ENCODE peak calls at places on chromosomes 13 and 19, in five cellular contexts. One of them, this sample, is unnamed.

GRCh38 chr19:1590641-1591397 is 1.8 kb downstream of the MBD3 start:
- DNase-seq in mammary epithelial cell: no peak
- DNase-seq in HCT116: no peak
- DNase-seq in neural progenitor cell: peak
- DNase-seq in K562: peak
- DNase-seq in this sample: peak

GRCh38 chr19:52527954-52528326 is 472 bp downstream of the ZNF808 start:
- DNase-seq in mammary epithelial cell: no peak
- DNase-seq in HCT116: no peak
- DNase-seq in neural progenitor cell: peak
- DNase-seq in K562: peak
- DNase-seq in this sample: no peak

GRCh38 chr19:17943284-17944221 is 10.7 kb downstream of the CCDC124 start:
- DNase-seq in mammary epithelial cell: no peak
- DNase-seq in HCT116: no peak
- DNase-seq in neural progenitor cell: no peak
- DNase-seq in K562: no peak
- DNase-seq in this sample: no peak

GRCh38 chr13:114164027-114164426 is 15.0 kb upstream of the CFAP97D2 start:
- DNase-seq in mammary epithelial cell: no peak
- DNase-seq in HCT116: no peak
- DNase-seq in neural progenitor cell: no peak
- DNase-seq in K562: no peak
- DNase-seq in this sample: no peak

GRCh38 chr13:46295531-46296464 is 84.1 kb downstream of the LRRC63 start:
- DNase-seq in mammary epithelial cell: peak
- DNase-seq in HCT116: no peak
- DNase-seq in neural progenitor cell: no peak
- DNase-seq in K562: peak
- DNase-seq in this sample: peak

GRCh38 chr13:33763021-33763420 is 54.9 kb upstream of the RFC3 start:
- DNase-seq in mammary epithelial cell: no peak
- DNase-seq in HCT116: no peak
- DNase-seq in neural progenitor cell: no peak
- DNase-seq in K562: no peak
- DNase-seq in this sample: no peak

GRCh38 chr19:16033136-16033530 is 43.2 kb upstream of the TPM4 start:
- DNase-seq in mammary epithelial cell: no peak
- DNase-seq in HCT116: no peak
- DNase-seq in neural progenitor cell: no peak
- DNase-seq in K562: no peak
- DNase-seq in this sample: no peak

GRCh38 chr13:33219926-33220325 is 65.6 kb downstream of the STARD13 start:
- DNase-seq in mammary epithelial cell: no peak
- DNase-seq in HCT116: no peak
- DNase-seq in neural progenitor cell: no peak
- DNase-seq in K562: no peak
- DNase-seq in this sample: no peak

GRCh38 chr13:30047154-30047874 is 196.9 kb upstream of the UBL3 start:
- DNase-seq in mammary epithelial cell: no peak
- DNase-seq in HCT116: no peak
- DNase-seq in neural progenitor cell: no peak
- DNase-seq in K562: no peak
- DNase-seq in this sample: no peak

GRCh38 chr19:11204076-11204602 is 6.8 kb upstream of the KANK2 start:
- DNase-seq in mammary epithelial cell: no peak
- DNase-seq in HCT116: no peak
- DNase-seq in neural progenitor cell: no peak
- DNase-seq in K562: no peak
- DNase-seq in this sample: no peak
- TF ChIP-seq CTCF in mammary epithelial cell: no peak
- TF ChIP-seq CTCF in HCT116: no peak
- TF ChIP-seq CTCF in neural progenitor cell: no peak
- TF ChIP-seq CTCF in K562: no peak
- TF ChIP-seq CTCF in this sample: no peak

GRCh38 chr13:24745861-24746617 is 17.9 kb upstream of the RNF17 start:
- DNase-seq in mammary epithelial cell: peak
- DNase-seq in HCT116: no peak
- DNase-seq in neural progenitor cell: peak
- DNase-seq in K562: no peak
- DNase-seq in this sample: no peak
- TF ChIP-seq EZH2 in mammary epithelial cell: peak
- TF ChIP-seq EZH2 in HCT116: no peak
- TF ChIP-seq EZH2 in neural progenitor cell: peak
- TF ChIP-seq EZH2 in K562: no peak
- TF ChIP-seq EZH2 in this sample: peak

DNA sequence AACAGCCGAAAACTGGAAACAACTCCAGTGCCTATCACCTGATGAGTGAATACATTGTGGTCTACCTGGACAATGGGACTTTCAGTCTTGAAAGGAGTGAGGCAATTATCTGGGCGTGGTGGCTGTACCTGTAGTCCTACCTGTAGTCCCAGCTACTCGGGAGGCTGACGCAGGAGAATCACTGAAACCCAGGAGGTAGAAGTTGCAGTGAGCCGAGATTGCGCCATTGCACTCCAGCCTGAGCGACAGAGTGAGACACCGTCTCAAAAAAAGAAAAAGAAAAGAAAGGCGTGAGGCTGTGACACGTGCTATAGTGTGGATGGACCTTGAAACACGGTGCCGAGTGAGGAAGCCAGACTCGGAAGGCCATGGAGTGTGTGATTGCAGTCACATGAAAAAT is 4.1 kb upstream of the NTN5 start:
- DNase-seq in mammary epithelial cell: peak
- DNase-seq in HCT116: no peak
- DNase-seq in neural progenitor cell: no peak
- DNase-seq in K562: no peak
- DNase-seq in this sample: no peak
- TF ChIP-seq CTCF in mammary epithelial cell: no peak
- TF ChIP-seq CTCF in HCT116: no peak
- TF ChIP-seq CTCF in neural progenitor cell: no peak
- TF ChIP-seq CTCF in K562: no peak
- TF ChIP-seq CTCF in this sample: no peak

GRCh38 chr19:13864513-13865242 is 12.3 kb upstream of the NANOS3 start:
- DNase-seq in mammary epithelial cell: no peak
- DNase-seq in HCT116: no peak
- DNase-seq in neural progenitor cell: no peak
- DNase-seq in K562: no peak
- DNase-seq in this sample: no peak
- TF ChIP-seq EZH2 in mammary epithelial cell: peak
- TF ChIP-seq EZH2 in HCT116: no peak
- TF ChIP-seq EZH2 in neural progenitor cell: peak
- TF ChIP-seq EZH2 in K562: no peak
- TF ChIP-seq EZH2 in this sample: no peak

This sample was measured in endothelial cell of umbilical vein.